ENCODE peak calls at places on chromosomes 11 and 22, in six cellular contexts. S is fibroblast of mammary gland, M is LoVo, K is BE2C, B is adrenal gland, Z is heart right ventricle. F is an unnamed sample.

GRCh38 chr11:61816736-61817455 is at the start of gene FADS1:
- DNase-seq in S (peak), M (peak), K (peak), B (peak), Z (peak), F (peak)

GRCh38 chr11:43738600-43739409 is 58.3 kb downstream of the HSD17B12 start:
- DNase-seq in S (peak), M (no peak), K (peak), B (peak), Z (peak), F (peak)

GRCh38 chr11:86919557-86920210 is 35.5 kb downstream of the FZD4 start:
- DNase-seq in S (peak), M (peak), K (no peak), B (no peak), Z (peak), F (no peak)

GRCh38 chr11:62116458-62116857 is 7.4 kb upstream of the INCENP start:
- DNase-seq in S (peak), M (no peak), K (no peak), B (no peak), Z (no peak), F (no peak)

GRCh38 chr22:29030016-29030617 is 31.5 kb downstream of the C22orf31 start:
- DNase-seq in S (peak), M (peak), K (no peak), B (no peak), Z (no peak), F (no peak)

GRCh38 chr11:46426233-46426991 is 34.8 kb upstream of the CHRM4 start:
- DNase-seq in S (no peak), M (no peak), K (peak), B (no peak), Z (no peak), F (no peak)

GRCh38 chr11:120035756-120036155 is 102.2 kb downstream of the TRIM29 start:
- DNase-seq in S (no peak), M (no peak), K (no peak), B (no peak), Z (no peak), F (no peak)

GRCh38 chr11:18721576-18722292 is 4.3 kb downstream of the IGSF22 start:
- DNase-seq in S (peak), M (peak), K (peak), B (peak), Z (peak), F (peak)

GRCh38 chr11:45573728-45574127 is 91.7 kb downstream of the CHST1 start:
- DNase-seq in S (no peak), M (no peak), K (no peak), B (no peak), Z (no peak), F (no peak)

GRCh38 chr11:19842505-19842904 is 129.9 kb downstream of the NAV2 start:
- DNase-seq in S (peak), M (no peak), K (no peak), B (no peak), Z (no peak), F (no peak)

GRCh38 chr11:104624021-104624420 is 274.2 kb downstream of the CASP12 start:
- DNase-seq in S (no peak), M (no peak), K (no peak), B (no peak), Z (no peak), F (no peak)

GRCh38 chr11:20770421-20770935 is 101.1 kb downstream of the NELL1 start:
- DNase-seq in S (no peak), M (no peak), K (no peak), B (no peak), Z (no peak), F (no peak)

GRCh38 chr11:88318017-88318416 is 19.5 kb downstream of the CTSC start:
- DNase-seq in S (no peak), M (no peak), K (no peak), B (no peak), Z (no peak), F (no peak)

GRCh38 chr11:130780437-130780836 is 135.8 kb downstream of the SNX19 start:
- DNase-seq in S (no peak), M (no peak), K (no peak), B (no peak), Z (no peak), F (no peak)

GRCh38 chr11:86688398-86689179 is 16.2 kb upstream of the ME3 start:
- DNase-seq in S (peak), M (no peak), K (no peak), B (no peak), Z (no peak), F (no peak)

GRCh38 chr22:31637375-31637937 is 24.6 kb downstream of the PISD start:
- DNase-seq in S (peak), M (no peak), K (no peak), B (no peak), Z (no peak), F (no peak)

GRCh38 chr11:45321669-45322068 is 35.5 kb upstream of the SYT13 start:
- DNase-seq in S (no peak), M (no peak), K (no peak), B (no peak), Z (no peak), F (no peak)

GRCh38 chr22:44024288-44024908 is at the start of gene PARVB:
- DNase-seq in S (no peak), M (peak), K (peak), B (peak), Z (no peak), F (peak)

GRCh38 chr11:129814244-129814992 is 1.2 kb upstream of the TMEM45B start:
- DNase-seq in S (no peak), M (no peak), K (peak), B (no peak), Z (no peak), F (no peak)

GRCh38 chr11:11895672-11896071 is 53.9 kb downstream of the USP47 start:
- DNase-seq in S (peak), M (no peak), K (no peak), B (no peak), Z (no peak), F (no peak)

GRCh38 chr22:25766418-25766817 is 24.4 kb downstream of the MYO18B start:
- DNase-seq in S (no peak), M (no peak), K (no peak), B (no peak), Z (no peak), F (no peak)

GRCh38 chr22:50184004-50184461 is 1.7 kb upstream of the TRABD start:
- DNase-seq in S (peak), M (no peak), K (no peak), B (peak), Z (peak), F (peak)

GRCh38 chr22:46406349-46406748 is 70.8 kb downstream of the TRMU start:
- DNase-seq in S (no peak), M (no peak), K (no peak), B (no peak), Z (peak), F (no peak)

GRCh38 chr11:44574620-44575287 is 9.3 kb downstream of the CD82 start:
- DNase-seq in S (peak), M (no peak), K (no peak), B (no peak), Z (no peak), F (no peak)

GRCh38 chr11:5841797-5842196 is at the start of gene OR52E6:
- DNase-seq in S (no peak), M (no peak), K (no peak), B (no peak), Z (no peak), F (no peak)

GRCh38 chr11:44659641-44660040 is 67.1 kb upstream of the TSPAN18 start:
- DNase-seq in S (no peak), M (no peak), K (no peak), B (no peak), Z (peak), F (no peak)

GRCh38 chr11:65452806-65453490 is 30.4 kb downstream of the NEAT1 start:
- DNase-seq in S (peak), M (no peak), K (no peak), B (no peak), Z (no peak), F (no peak)

GRCh38 chr11:122851366-122852011 is 13.2 kb downstream of the CRTAM start:
- DNase-seq in S (no peak), M (no peak), K (no peak), B (no peak), Z (no peak), F (no peak)

GRCh38 chr11:32118025-32118974 is 27.4 kb downstream of the RCN1 start:
- DNase-seq in S (peak), M (peak), K (no peak), B (peak), Z (no peak), F (no peak)

GRCh38 chr11:17479284-17480214 is 2.9 kb upstream of the ABCC8 start:
- DNase-seq in S (no peak), M (peak), K (peak), B (peak), Z (peak), F (no peak)

GRCh38 chr11:118530180-118530682 is 761 bp upstream of the TMEM25 start:
- DNase-seq in S (peak), M (peak), K (no peak), B (no peak), Z (no peak), F (no peak)

GRCh38 chr11:128725630-128726461 is 32.0 kb downstream of the FLI1 start:
- DNase-seq in S (no peak), M (no peak), K (no peak), B (no peak), Z (peak), F (no peak)

GRCh38 chr11:78801161-78801884 is 226.7 kb upstream of the NARS2 start:
- DNase-seq in S (peak), M (no peak), K (peak), B (no peak), Z (peak), F (no peak)

GRCh38 chr11:61922539-61922938 is 5.2 kb upstream of the RAB3IL1 start:
- DNase-seq in S (peak), M (no peak), K (peak), B (peak), Z (peak), F (peak)

GRCh38 chr11:117946842-117947526 is 17.8 kb upstream of the TMPRSS13 start:
- DNase-seq in S (peak), M (peak), K (peak), B (peak), Z (peak), F (peak)

GRCh38 chr11:21933095-21933494 is 259.8 kb upstream of the ANO5 start:
- DNase-seq in S (no peak), M (no peak), K (no peak), B (no peak), Z (no peak), F (no peak)

GRCh38 chr11:134282121-134283045 is 6.2 kb downstream of the GLB1L3 start:
- DNase-seq in S (no peak), M (no peak), K (no peak), B (no peak), Z (no peak), F (no peak)

GRCh38 chr11:123084454-123084853 is 22.5 kb upstream of the HSPA8 start:
- DNase-seq in S (no peak), M (no peak), K (no peak), B (no peak), Z (no peak), F (no peak)